ENCODE peak calls at places on chromosome 3, in nine cellular contexts. U is SK-N-SH, P is endodermal cell, L is PC-3, E is mesenchymal stem cell, G is neural progenitor cell, W is IMR-90, B is adipocyte, Z is colonic mucosa. S is an unnamed sample. For H3K9me3, the result is how much of the 10 kb centered on the place peaks cover.

GRCh38 chr3:30659270-30660127 is 53.1 kb downstream of the TGFBR2 start:
- DNase-seq in U (no peak), P (no peak), L (peak), E (peak), G (no peak), W (peak), B (peak), Z (no peak), S (no peak)

GRCh38 chr3:177714945-177715344 is 517.7 kb upstream of the TBL1XR1 start:
- DNase-seq in U (no peak), P (no peak), L (no peak), E (no peak), G (no peak), W (no peak), B (no peak), Z (no peak), S (no peak)

GRCh38 chr3:135965129-135965505 is 411 bp upstream of the PPP2R3A start:
- DNase-seq in U (no peak), P (no peak), L (no peak), E (no peak), G (no peak), W (peak), B (no peak), Z (no peak), S (no peak)

GRCh38 chr3:125011941-125012340 is 43.9 kb downstream of the HEG1 start:
- DNase-seq in U (no peak), P (no peak), L (no peak), E (peak), G (peak), W (peak), B (no peak), Z (no peak), S (no peak)

GRCh38 chr3:24145481-24145880 is 200.4 kb downstream of the NR1D2 start:
- DNase-seq in U (no peak), P (no peak), L (peak), E (peak), G (no peak), W (peak), B (peak), Z (no peak), S (no peak)

GRCh38 chr3:10344147-10344943 is 23.4 kb upstream of the SEC13 start:
- DNase-seq in U (peak), P (peak), L (peak), E (peak), G (peak), W (peak), B (peak), Z (peak), S (peak)

GRCh38 chr3:195907730-195908438 is 467 bp downstream of the TNK2 start:
- DNase-seq in U (peak), P (no peak), L (peak), E (peak), G (no peak), W (no peak), B (no peak), Z (peak), S (peak)

GRCh38 chr3:185926445-185926844 is 11.4 kb downstream of the TRA2B start:
- DNase-seq in U (no peak), P (no peak), L (no peak), E (peak), G (no peak), W (no peak), B (no peak), Z (peak), S (no peak)

GRCh38 chr3:10228248-10228950 is 19.9 kb upstream of the TATDN2 start:
- DNase-seq in U (no peak), P (no peak), L (peak), E (no peak), G (no peak), W (no peak), B (peak), Z (no peak), S (no peak)

GRCh38 chr3:116019254-116019763 is 396.0 kb downstream of the GAP43 start:
- DNase-seq in U (no peak), P (no peak), L (no peak), E (no peak), G (no peak), W (no peak), B (no peak), Z (no peak), S (no peak)

GRCh38 chr3:36546196-36546595 is 165.9 kb downstream of the STAC start:
- DNase-seq in U (no peak), P (no peak), L (no peak), E (no peak), G (no peak), W (no peak), B (no peak), Z (no peak), S (no peak)

GRCh38 chr3:23567917-23568316 is 237.8 kb upstream of the UBE2E1 start:
- DNase-seq in U (no peak), P (no peak), L (peak), E (peak), G (no peak), W (peak), B (peak), Z (no peak), S (no peak)

GRCh38 chr3:98657429-98657828 is 64.0 kb upstream of the CPOX start:
- DNase-seq in U (peak), P (peak), L (peak), E (no peak), G (peak), W (no peak), B (no peak), Z (peak), S (peak)

GRCh38 chr3:158539414-158540014 is 31.5 kb upstream of the MLF1 start:
- DNase-seq in U (peak), P (peak), L (peak), E (peak), G (peak), W (peak), B (peak), Z (peak), S (no peak)

GRCh38 chr3:46127503-46127902 is 80.6 kb downstream of the CCR1 start:
- DNase-seq in U (no peak), P (no peak), L (peak), E (peak), G (no peak), W (peak), B (peak), Z (no peak), S (no peak)

GRCh38 chr3:149523899-149524298 is 49.4 kb downstream of the TM4SF4 start:
- DNase-seq in U (no peak), P (no peak), L (no peak), E (no peak), G (no peak), W (no peak), B (no peak), Z (no peak), S (no peak)

GRCh38 chr3:41893977-41894376 is 67.9 kb downstream of the ULK4 start:
- DNase-seq in U (peak), P (no peak), L (peak), E (peak), G (peak), W (peak), B (peak), Z (peak), S (no peak)

GRCh38 chr3:100213891-100214573 is 46.8 kb upstream of the TBC1D23 start:
- DNase-seq in U (no peak), P (no peak), L (peak), E (no peak), G (no peak), W (peak), B (no peak), Z (no peak), S (no peak)

GRCh38 chr3:115843206-115843605 is 219.9 kb downstream of the GAP43 start:
- DNase-seq in U (no peak), P (no peak), L (no peak), E (peak), G (no peak), W (no peak), B (no peak), Z (no peak), S (no peak)

GRCh38 chr3:48064292-48064829 is 48.1 kb upstream of the MAP4 start:
- DNase-seq in U (no peak), P (no peak), L (peak), E (peak), G (no peak), W (peak), B (no peak), Z (no peak), S (no peak)

GRCh38 chr3:58691997-58692396 is 25.4 kb upstream of the FAM3D start:
- DNase-seq in U (no peak), P (no peak), L (peak), E (peak), G (peak), W (peak), B (no peak), Z (no peak), S (no peak)

GRCh38 chr3:148642616-148643015 is 55.1 kb upstream of the AGTR1 start:
- DNase-seq in U (no peak), P (no peak), L (no peak), E (peak), G (no peak), W (peak), B (peak), Z (no peak), S (no peak)

GRCh38 chr3:99783009-99783573 is 34.6 kb upstream of the CMSS1 start:
- DNase-seq in U (no peak), P (no peak), L (peak), E (peak), G (no peak), W (peak), B (peak), Z (no peak), S (no peak)

GRCh38 chr3:142796823-142797222 is 73.0 kb downstream of the TRPC1 start:
- DNase-seq in U (no peak), P (no peak), L (no peak), E (no peak), G (no peak), W (no peak), B (no peak), Z (no peak), S (no peak)

GRCh38 chr3:14519406-14519805 is 20.7 kb downstream of the GRIP2 start:
- DNase-seq in U (no peak), P (peak), L (no peak), E (no peak), G (no peak), W (no peak), B (no peak), Z (no peak), S (no peak)

GRCh38 chr3:142850395-142851023 is 38.4 kb downstream of the PCOLCE2 start:
- DNase-seq in U (no peak), P (no peak), L (peak), E (peak), G (no peak), W (peak), B (peak), Z (no peak), S (no peak)

GRCh38 chr3:174125267-174125844 is 727.8 kb downstream of the NLGN1 start:
- DNase-seq in U (peak), P (peak), L (peak), E (peak), G (peak), W (peak), B (peak), Z (no peak), S (no peak)

GRCh38 chr3:42010530-42010929 is 48.6 kb upstream of the ULK4 start:
- DNase-seq in U (no peak), P (no peak), L (no peak), E (no peak), G (peak), W (no peak), B (no peak), Z (peak), S (no peak)

GRCh38 chr3:186268616-186269448 is 93.2 kb downstream of the DGKG start:
- DNase-seq in U (no peak), P (peak), L (peak), E (peak), G (peak), W (peak), B (no peak), Z (no peak), S (no peak)

GRCh38 chr3:128855574-128855973 is 23.8 kb upstream of the ACAD9 start:
- DNase-seq in U (no peak), P (no peak), L (no peak), E (no peak), G (no peak), W (no peak), B (no peak), Z (no peak), S (no peak)
- H3K9me3 ChIP-seq in U (under half), P (half or more), L (under half), E (under half), G (under half), W (under half), B (under half), Z (under half), S (under half)

DNA sequence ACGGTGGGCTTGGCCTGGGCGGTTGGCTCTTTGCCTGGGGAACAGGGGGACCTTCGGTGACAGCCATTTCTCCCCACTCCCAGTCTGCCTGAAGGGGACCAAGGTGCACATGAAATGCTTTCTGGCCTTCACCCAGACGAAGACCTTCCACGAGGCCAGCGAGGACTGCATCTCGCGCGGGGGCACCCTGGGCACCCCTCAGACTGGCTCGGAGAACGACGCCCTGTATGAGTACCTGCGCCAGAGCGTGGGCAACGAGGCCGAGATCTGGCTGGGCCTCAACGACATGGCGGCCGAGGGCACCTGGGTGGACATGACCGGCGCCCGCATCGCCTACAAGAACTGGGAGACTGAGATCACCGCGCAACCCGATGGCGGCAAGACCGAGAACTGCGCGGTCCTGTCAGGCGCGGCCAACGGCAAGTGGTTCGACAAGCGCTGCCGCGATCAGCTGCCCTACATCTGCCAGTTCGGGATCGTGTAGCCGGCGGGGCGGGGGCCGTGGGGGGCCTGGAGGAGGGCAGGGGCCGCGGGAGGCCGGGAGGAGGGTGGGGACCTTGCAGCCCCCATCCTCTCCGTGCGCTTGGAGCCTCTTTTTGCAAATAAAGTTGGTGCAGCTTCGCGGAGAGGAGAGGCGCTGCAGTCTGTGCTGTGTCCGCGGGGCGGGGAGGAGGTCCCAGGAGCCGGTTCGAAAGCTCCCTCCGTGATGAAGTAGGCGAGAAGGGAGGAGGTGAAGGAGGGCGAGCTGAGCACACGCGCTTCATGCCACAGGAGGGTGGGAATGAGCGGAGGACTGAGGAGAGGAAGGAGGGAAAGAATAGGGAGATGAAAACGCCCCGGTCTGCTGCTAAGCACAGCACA is 9.6 kb downstream of the CLEC3B start:
- DNase-seq in U (peak), P (peak), L (no peak), E (peak), G (peak), W (peak), B (peak), Z (peak), S (peak)
- H3K4me3 ChIP-seq in U (no peak), P (peak), L (no peak), E (peak), G (peak), W (peak), B (peak), Z (peak), S (no peak)

GRCh38 chr3:182793663-182794454 is 555 bp downstream of the ATP11B start:
- DNase-seq in U (peak), P (peak), L (peak), E (peak), G (peak), W (peak), B (peak), Z (peak), S (peak)

GRCh38 chr3:182796310-182796709 is 3.0 kb downstream of the ATP11B start:
- DNase-seq in U (no peak), P (no peak), L (no peak), E (no peak), G (no peak), W (no peak), B (no peak), Z (no peak), S (no peak)

GRCh38 chr3:182794455-182794773 is 1.1 kb downstream of the ATP11B start:
- DNase-seq in U (peak), P (no peak), L (no peak), E (no peak), G (no peak), W (no peak), B (no peak), Z (no peak), S (no peak)

GRCh38 chr3:182794806-182795369 is 1.6 kb downstream of the ATP11B start:
- DNase-seq in U (no peak), P (no peak), L (no peak), E (peak), G (no peak), W (peak), B (peak), Z (no peak), S (no peak)

DNA sequence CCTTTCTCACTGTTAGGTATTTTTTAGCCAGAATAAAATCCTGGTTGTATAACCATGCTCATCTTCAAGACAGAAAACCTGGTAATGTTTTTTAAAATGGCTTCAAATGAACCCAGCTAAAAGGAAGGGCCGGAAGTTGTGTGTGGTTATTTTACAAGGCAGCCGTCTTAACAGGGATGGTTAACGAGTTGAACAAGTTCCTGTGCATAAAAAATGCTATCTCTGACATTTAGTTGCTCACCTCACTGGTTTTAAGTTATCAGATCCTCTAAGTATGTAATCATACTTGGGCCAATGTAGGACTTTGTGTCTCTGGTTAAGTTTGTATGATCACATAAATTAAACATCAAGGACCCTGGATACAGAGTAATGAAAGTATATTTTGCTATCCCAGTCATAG is 2.1 kb downstream of the ATP11B start:
- DNase-seq in U (no peak), P (no peak), L (peak), E (peak), G (no peak), W (no peak), B (peak), Z (peak), S (no peak)
- H3K9ac ChIP-seq in U (peak), P (no peak), L (peak), E (peak), G (no peak), W (peak), B (peak), Z (no peak), S (no peak)

DNA sequence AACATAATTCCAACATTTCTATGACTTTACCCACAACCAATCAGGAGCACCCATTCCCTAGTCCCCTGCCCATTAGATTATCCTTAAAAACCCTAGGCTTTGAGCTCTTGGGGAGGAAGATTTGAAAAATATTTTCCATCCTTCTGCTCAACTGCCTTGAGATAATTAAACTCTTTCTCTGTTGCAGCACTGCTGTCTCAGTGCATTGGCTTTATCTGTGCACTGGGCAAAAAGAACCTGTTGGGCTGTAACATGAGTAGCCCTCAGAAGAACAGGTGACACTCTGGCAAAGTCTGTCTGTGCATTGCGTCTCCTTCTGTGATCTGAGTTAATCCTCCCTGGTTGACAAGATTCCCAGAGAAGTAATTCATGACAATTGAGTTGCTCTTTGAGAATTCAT is 83.9 kb downstream of the ZMAT3 start:
- DNase-seq in U (no peak), P (no peak), L (no peak), E (no peak), G (no peak), W (no peak), B (no peak), Z (no peak), S (no peak)
- H3K9me3 ChIP-seq in U (under half), P (half or more), L (under half), E (under half), G (under half), W (under half), B (under half), Z (under half), S (under half)

GRCh38 chr3:12891985-12892839 is 50.8 kb upstream of the RPL32 start:
- DNase-seq in U (peak), P (peak), L (peak), E (peak), G (peak), W (peak), B (peak), Z (peak), S (peak)

GRCh38 chr3:12892840-12893189 is 51.5 kb upstream of the RPL32 start:
- DNase-seq in U (no peak), P (no peak), L (no peak), E (no peak), G (no peak), W (no peak), B (no peak), Z (no peak), S (peak)

GRCh38 chr3:12890610-12891390 is 49.4 kb upstream of the RPL32 start:
- DNase-seq in U (no peak), P (no peak), L (peak), E (no peak), G (no peak), W (no peak), B (no peak), Z (no peak), S (peak)

GRCh38 chr3:12893247-12893646 is 51.9 kb upstream of the RPL32 start:
- DNase-seq in U (no peak), P (no peak), L (peak), E (no peak), G (no peak), W (no peak), B (no peak), Z (no peak), S (no peak)

DNA sequence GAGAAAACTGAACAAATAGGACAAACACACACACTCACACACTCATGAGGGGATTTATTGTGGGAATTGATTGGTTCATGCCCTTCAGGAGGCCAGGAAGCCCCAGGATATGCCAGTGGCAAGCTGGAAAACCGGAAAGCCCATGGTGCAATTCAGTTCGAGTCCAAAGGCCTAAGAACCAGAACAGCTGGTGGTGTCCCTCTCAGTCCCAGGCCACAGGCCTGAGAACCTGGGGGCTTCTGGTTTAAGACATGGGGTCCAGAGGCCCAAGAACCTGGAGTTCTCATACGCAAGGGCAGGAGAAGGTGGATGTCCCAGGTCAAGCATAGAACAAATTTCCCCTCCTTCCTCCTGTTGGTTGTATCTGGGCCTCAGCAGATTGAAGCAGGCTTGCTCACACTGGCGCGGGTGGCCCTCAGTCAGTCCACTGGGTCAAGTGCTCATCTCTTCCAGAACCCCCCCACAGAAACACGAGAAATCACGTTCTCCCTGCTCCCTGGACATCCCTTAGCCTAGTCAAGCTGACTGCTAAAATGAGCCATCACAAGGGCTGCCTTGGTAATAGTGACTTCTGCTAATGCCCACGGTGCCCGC is 50.1 kb upstream of the RPL32 start:
- DNase-seq in U (no peak), P (no peak), L (peak), E (no peak), G (no peak), W (no peak), B (no peak), Z (no peak), S (peak)
- H3K4me3 ChIP-seq in U (peak), P (no peak), L (peak), E (no peak), G (no peak), W (no peak), B (peak), Z (peak), S (peak)

DNA sequence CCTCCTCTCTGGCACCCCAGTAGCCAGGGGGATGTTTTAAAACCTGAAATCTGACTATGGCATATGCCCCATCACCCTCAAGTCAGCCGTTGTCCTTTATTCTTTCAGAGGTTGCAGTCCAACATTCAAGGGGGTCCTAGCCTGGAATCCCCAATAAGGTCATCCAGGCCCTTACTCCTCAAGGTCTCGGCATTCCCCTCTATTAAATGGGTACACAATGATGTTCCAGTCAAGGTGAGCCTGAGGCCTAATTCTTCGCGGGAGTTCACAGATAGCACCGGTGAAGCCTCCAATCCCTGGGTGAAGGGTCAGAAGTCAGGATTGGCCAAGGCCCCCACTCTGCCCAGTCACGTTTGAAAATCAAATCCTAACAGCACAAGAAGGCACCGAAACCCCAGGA is 8.1 kb upstream of the SEMA3F start:
- DNase-seq in U (no peak), P (no peak), L (no peak), E (no peak), G (no peak), W (no peak), B (no peak), Z (no peak), S (no peak)
- H3K9ac ChIP-seq in U (no peak), P (no peak), L (no peak), E (no peak), G (no peak), W (no peak), B (no peak), Z (no peak), S (no peak)